ENCODE peak calls at places on chromosomes 7 and 10, in five cellular contexts. L, U, I, M and B are unnamed samples.
A peak's percentile ranks its signal among the peaks of the same experiment; 100 is the strongest.

GRCh38 chr7:117480978-117481377 is 1.2 kb downstream of the CFTR start:
- DNase-seq in L (no peak), U (no peak), I (no peak), M (no peak), B (no peak)

GRCh38 chr7:36752026-36752735 is 27.9 kb upstream of the AOAH start:
- DNase-seq in L (no peak), U (no peak), I (no peak), M (no peak), B (no peak)

GRCh38 chr10:104034401-104035053 is 51.2 kb downstream of the COL17A1 start:
- DNase-seq in L (no peak), U (no peak), I (no peak), M (no peak), B (no peak)

GRCh38 chr10:42941790-42942189 is 135.1 kb upstream of the RET start:
- DNase-seq in L (no peak), U (no peak), I (no peak), M (no peak), B (no peak)

GRCh38 chr7:44221231-44221791 is 20.5 kb downstream of the YKT6 start:
- DNase-seq in L (no peak), U (no peak), I (peak; percentile 13), M (no peak), B (peak; percentile 5)

GRCh38 chr10:115043719-115044118 is 49.4 kb upstream of the ATRNL1 start:
- DNase-seq in L (no peak), U (no peak), I (no peak), M (no peak), B (no peak)

GRCh38 chr10:109207361-109207760 is 716.0 kb downstream of the XPNPEP1 start:
- DNase-seq in L (no peak), U (no peak), I (no peak), M (no peak), B (no peak)

GRCh38 chr10:27741173-27742091 is 4.2 kb downstream of the MKX start:
- DNase-seq in L (no peak), U (no peak), I (peak; percentile 14), M (no peak), B (peak; percentile 11)

GRCh38 chr10:92387289-92387940 is 96.4 kb downstream of the MARCHF5 start:
- DNase-seq in L (peak; percentile 58), U (peak; percentile 49), I (no peak), M (no peak), B (peak; percentile 90)

GRCh38 chr7:129611246-129612111 is at the start of gene NRF1:
- DNase-seq in L (peak; percentile 92), U (peak; percentile 75), I (peak; percentile 91), M (peak; percentile 86), B (peak; percentile 94)

GRCh38 chr10:50469778-50470193 is 154.0 kb downstream of the SGMS1 start:
- DNase-seq in L (no peak), U (no peak), I (no peak), M (no peak), B (no peak)

GRCh38 chr7:50793115-50793946 is 10.6 kb upstream of the GRB10 start:
- DNase-seq in L (peak; percentile 73), U (no peak), I (peak; percentile 76), M (peak; percentile 76), B (peak; percentile 57)

GRCh38 chr10:113037222-113037621 is 87.2 kb downstream of the TCF7L2 start:
- DNase-seq in L (no peak), U (no peak), I (no peak), M (no peak), B (no peak)

GRCh38 chr10:129097776-129098175 is 369.3 kb upstream of the MGMT start:
- DNase-seq in L (no peak), U (no peak), I (no peak), M (no peak), B (no peak)

GRCh38 chr7:107922891-107923290 is 31.9 kb downstream of the DLD start:
- DNase-seq in L (no peak), U (no peak), I (no peak), M (no peak), B (no peak)

GRCh38 chr10:71263376-71263775 is 51.0 kb downstream of the UNC5B start:
- DNase-seq in L (no peak), U (no peak), I (peak; percentile 55), M (no peak), B (peak; percentile 61)

GRCh38 chr7:31488562-31489203 is 25.2 kb upstream of the ITPRID1 start:
- DNase-seq in L (peak; percentile 41), U (peak; percentile 43), I (peak; percentile 18), M (no peak), B (peak; percentile 66)

GRCh38 chr7:266851-267840 is 22.8 kb upstream of the FOXL3 start:
- DNase-seq in L (no peak), U (peak; percentile 2), I (no peak), M (no peak), B (no peak)

GRCh38 chr7:135602304-135602703 is 44.6 kb downstream of the NUP205 start:
- DNase-seq in L (no peak), U (peak; percentile 4), I (no peak), M (no peak), B (no peak)

GRCh38 chr7:4882742-4883351 is 669 bp downstream of the RADIL start:
- DNase-seq in L (no peak), U (no peak), I (no peak), M (no peak), B (peak; percentile 14)

GRCh38 chr7:116187400-116187799 is 22.9 kb upstream of the TES start:
- DNase-seq in L (no peak), U (no peak), I (no peak), M (no peak), B (no peak)

GRCh38 chr10:71347587-71348395 is 28.7 kb downstream of the SLC29A3 start:
- DNase-seq in L (no peak), U (no peak), I (no peak), M (no peak), B (no peak)

GRCh38 chr7:158976849-158977593 is 120.7 kb downstream of the DYNC2I1 start:
- DNase-seq in L (peak; percentile 58), U (peak; percentile 72), I (peak; percentile 82), M (peak; percentile 90), B (peak; percentile 84)

DNA sequence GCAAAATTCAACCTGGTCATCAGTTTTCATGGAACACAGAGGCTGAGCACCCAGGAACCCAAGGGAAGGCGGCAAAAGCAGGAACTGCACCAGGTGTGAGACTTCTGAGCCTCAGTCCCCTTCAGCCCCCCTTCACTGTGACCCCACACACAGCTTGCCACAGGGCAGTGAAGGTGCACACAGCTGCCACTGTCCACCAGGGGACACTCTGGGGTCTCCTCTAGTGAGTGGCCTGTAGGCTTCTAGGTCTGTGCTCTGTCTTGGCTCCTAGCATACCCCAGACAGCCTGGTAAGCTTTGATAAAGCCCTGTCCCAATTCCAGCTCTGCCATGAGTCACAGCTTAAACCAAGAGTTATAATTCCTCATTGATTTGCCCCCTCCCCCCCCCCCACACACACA is 12.1 kb downstream of the KCNH2 start:
- DNase-seq in L (no peak), U (no peak), I (peak; percentile 17), M (no peak), B (peak; percentile 57)
- TF ChIP-seq CTCF in L (no peak), U (peak; percentile 25), I (peak; percentile 55), M (no peak), B (no peak)

GRCh38 chr7:110090113-110090820 is 1000.7 kb upstream of the LRRN3 start:
- DNase-seq in L (peak; percentile 25), U (peak; percentile 51), I (no peak), M (no peak), B (peak; percentile 16)
- TF ChIP-seq CTCF in L (peak; percentile 67), U (peak; percentile 53), I (peak; percentile 53), M (no peak), B (no peak)

DNA sequence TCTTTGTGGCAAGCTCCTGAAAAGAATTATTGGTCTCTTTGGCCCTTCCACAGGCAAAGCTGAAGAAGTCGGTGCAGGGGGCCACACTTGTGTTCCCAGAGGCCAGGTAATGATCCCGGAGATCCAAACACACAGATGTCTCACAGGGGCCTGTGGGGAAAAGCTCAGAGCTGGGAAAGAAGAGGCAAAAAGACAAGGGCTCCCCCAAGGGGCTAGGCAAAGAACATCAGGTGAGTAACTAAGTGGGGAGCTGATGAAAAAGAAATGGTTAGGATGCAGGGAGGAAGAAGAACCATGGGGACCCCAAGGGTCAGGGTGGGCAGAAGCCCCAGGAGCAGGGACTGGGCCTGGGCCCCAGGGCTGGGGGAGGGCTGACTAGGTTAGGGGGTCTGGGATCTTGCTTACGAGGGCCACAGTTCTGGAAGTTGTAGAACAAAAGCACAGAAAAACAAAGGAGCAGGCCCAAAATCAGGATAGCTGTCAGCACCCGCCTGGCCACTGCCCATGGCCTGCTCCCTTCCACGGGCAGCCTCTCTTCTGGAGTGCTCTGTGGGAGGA is 1.1 kb downstream of the KEL start:
- DNase-seq in L (no peak), U (peak; percentile 13), I (no peak), M (no peak), B (no peak)
- TF ChIP-seq CTCF in L (no peak), U (peak; percentile 63), I (no peak), M (no peak), B (no peak)

GRCh38 chr7:85025312-85025756 is 161.5 kb downstream of the SEMA3D start:
- DNase-seq in L (peak; percentile 33), U (peak; percentile 82), I (peak; percentile 49), M (no peak), B (no peak)

GRCh38 chr7:85033263-85033662 is 153.6 kb downstream of the SEMA3D start:
- DNase-seq in L (no peak), U (no peak), I (no peak), M (no peak), B (no peak)

GRCh38 chr7:85031475-85031874 is 155.4 kb downstream of the SEMA3D start:
- DNase-seq in L (no peak), U (no peak), I (no peak), M (no peak), B (no peak)

DNA sequence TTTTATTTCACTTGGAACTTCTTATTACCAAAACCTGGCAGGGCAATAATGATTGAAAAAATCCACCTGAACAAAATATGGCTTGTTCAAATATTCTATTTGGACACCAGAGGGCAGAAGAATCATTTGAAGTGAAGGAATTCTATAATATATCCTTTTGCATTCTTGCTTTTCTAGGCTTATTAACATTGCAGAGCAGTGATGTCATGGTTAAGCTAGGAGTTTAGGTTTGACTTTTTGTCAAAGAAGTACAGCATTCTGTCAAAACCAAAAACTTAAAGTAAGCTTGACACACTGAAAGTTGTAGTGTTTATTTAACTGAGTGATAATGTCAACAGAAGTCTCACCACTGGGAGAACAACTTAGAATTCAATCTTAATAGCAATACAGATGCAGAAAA is 156.0 kb downstream of the SEMA3D start:
- DNase-seq in L (peak; percentile 71), U (peak; percentile 65), I (no peak), M (no peak), B (no peak)
- TF ChIP-seq CTCF in L (peak; percentile 37), U (peak; percentile 34), I (peak; percentile 56), M (peak; percentile 15), B (peak; percentile 73)

DNA sequence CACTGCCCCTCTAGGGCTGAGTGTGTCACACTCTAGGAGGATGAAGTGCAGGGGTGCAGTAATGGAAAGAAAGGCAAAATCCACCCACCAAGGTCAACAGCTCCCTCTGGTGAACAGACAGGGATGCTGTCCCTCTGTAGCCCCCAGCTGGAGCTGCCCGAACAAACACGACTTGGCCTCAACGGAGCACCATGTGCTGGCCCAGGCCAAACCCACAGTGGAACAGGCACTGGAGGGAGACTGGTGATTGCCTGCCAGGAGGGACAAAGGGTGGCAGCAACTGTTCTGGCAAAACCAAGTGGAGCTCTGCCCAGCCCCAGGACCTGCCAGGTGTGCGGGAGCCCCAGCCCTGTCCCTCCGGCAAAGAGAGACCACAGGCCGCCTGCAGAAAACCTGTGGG is 20.7 kb downstream of the PDIA4 start:
- DNase-seq in L (no peak), U (no peak), I (no peak), M (no peak), B (no peak)
- TF ChIP-seq CTCF in L (no peak), U (no peak), I (peak; percentile 7), M (no peak), B (no peak)